ENCODE peak calls at places on chromosome 1, in nine cellular contexts. One of them, this sample, is unnamed.

GRCh38 chr1:245085508-245086095 is 69.2 kb upstream of the KIF26B start:
- DNase-seq in heart right ventricle: no peak
- DNase-seq in activated T-helper 2 cell treated with anti-CD3 and anti-CD28 coated beads, Interferon-gamma antibody, Interleukin-2, Interleukin-4, amounts not matched to agents 10 μg/mL and 5 μg/mL and 100 μg/mL, durations not matched to agents 14 hours and 24 hours and 36 hours: no peak
- DNase-seq in GM10248: peak
- DNase-seq in foreskin fibroblast: peak
- DNase-seq in pancreas: no peak
- DNase-seq in activated T-helper 1 cell treated with anti-CD3 and anti-CD28 coated beads, Interleukin-2, amount 50 U/mL, for 16 hours: no peak
- DNase-seq in activated CD8-positive, alpha-beta memory T cell treated with anti-CD3 and anti-CD28 coated beads, Interleukin-2, amount 50 U/mL, for 48 hours: no peak
- DNase-seq in lower lobe of right lung: no peak
- DNase-seq in this sample: no peak

GRCh38 chr1:47230692-47231313 is 1.2 kb downstream of the TAL1 start:
- DNase-seq in heart right ventricle: peak
- DNase-seq in activated T-helper 2 cell treated with anti-CD3 and anti-CD28 coated beads, Interferon-gamma antibody, Interleukin-2, Interleukin-4, amounts not matched to agents 10 μg/mL and 5 μg/mL and 100 μg/mL, durations not matched to agents 14 hours and 24 hours and 36 hours: no peak
- DNase-seq in GM10248: no peak
- DNase-seq in foreskin fibroblast: no peak
- DNase-seq in pancreas: no peak
- DNase-seq in activated T-helper 1 cell treated with anti-CD3 and anti-CD28 coated beads, Interleukin-2, amount 50 U/mL, for 16 hours: no peak
- DNase-seq in activated CD8-positive, alpha-beta memory T cell treated with anti-CD3 and anti-CD28 coated beads, Interleukin-2, amount 50 U/mL, for 48 hours: peak
- DNase-seq in lower lobe of right lung: no peak
- DNase-seq in this sample: no peak

GRCh38 chr1:66177483-66177882 is 356.5 kb upstream of the SGIP1 start:
- DNase-seq in heart right ventricle: no peak
- DNase-seq in activated T-helper 2 cell treated with anti-CD3 and anti-CD28 coated beads, Interferon-gamma antibody, Interleukin-2, Interleukin-4, amounts not matched to agents 10 μg/mL and 5 μg/mL and 100 μg/mL, durations not matched to agents 14 hours and 24 hours and 36 hours: no peak
- DNase-seq in GM10248: no peak
- DNase-seq in foreskin fibroblast: no peak
- DNase-seq in pancreas: no peak
- DNase-seq in activated T-helper 1 cell treated with anti-CD3 and anti-CD28 coated beads, Interleukin-2, amount 50 U/mL, for 16 hours: no peak
- DNase-seq in activated CD8-positive, alpha-beta memory T cell treated with anti-CD3 and anti-CD28 coated beads, Interleukin-2, amount 50 U/mL, for 48 hours: no peak
- DNase-seq in lower lobe of right lung: no peak
- DNase-seq in this sample: no peak

GRCh38 chr1:209900734-209901133 is 37.3 kb upstream of the SYT14 start:
- DNase-seq in heart right ventricle: no peak
- DNase-seq in activated T-helper 2 cell treated with anti-CD3 and anti-CD28 coated beads, Interferon-gamma antibody, Interleukin-2, Interleukin-4, amounts not matched to agents 10 μg/mL and 5 μg/mL and 100 μg/mL, durations not matched to agents 14 hours and 24 hours and 36 hours: no peak
- DNase-seq in GM10248: no peak
- DNase-seq in foreskin fibroblast: peak
- DNase-seq in pancreas: no peak
- DNase-seq in activated T-helper 1 cell treated with anti-CD3 and anti-CD28 coated beads, Interleukin-2, amount 50 U/mL, for 16 hours: no peak
- DNase-seq in activated CD8-positive, alpha-beta memory T cell treated with anti-CD3 and anti-CD28 coated beads, Interleukin-2, amount 50 U/mL, for 48 hours: no peak
- DNase-seq in lower lobe of right lung: no peak
- DNase-seq in this sample: no peak

GRCh38 chr1:51624851-51625250 is 8.0 kb downstream of the OSBPL9 start:
- DNase-seq in heart right ventricle: no peak
- DNase-seq in activated T-helper 2 cell treated with anti-CD3 and anti-CD28 coated beads, Interferon-gamma antibody, Interleukin-2, Interleukin-4, amounts not matched to agents 10 μg/mL and 5 μg/mL and 100 μg/mL, durations not matched to agents 14 hours and 24 hours and 36 hours: no peak
- DNase-seq in GM10248: no peak
- DNase-seq in foreskin fibroblast: no peak
- DNase-seq in pancreas: no peak
- DNase-seq in activated T-helper 1 cell treated with anti-CD3 and anti-CD28 coated beads, Interleukin-2, amount 50 U/mL, for 16 hours: no peak
- DNase-seq in activated CD8-positive, alpha-beta memory T cell treated with anti-CD3 and anti-CD28 coated beads, Interleukin-2, amount 50 U/mL, for 48 hours: no peak
- DNase-seq in lower lobe of right lung: no peak
- DNase-seq in this sample: no peak

GRCh38 chr1:188642585-188643168 is 1813.9 kb downstream of the PLA2G4A start:
- DNase-seq in heart right ventricle: no peak
- DNase-seq in activated T-helper 2 cell treated with anti-CD3 and anti-CD28 coated beads, Interferon-gamma antibody, Interleukin-2, Interleukin-4, amounts not matched to agents 10 μg/mL and 5 μg/mL and 100 μg/mL, durations not matched to agents 14 hours and 24 hours and 36 hours: no peak
- DNase-seq in GM10248: no peak
- DNase-seq in foreskin fibroblast: no peak
- DNase-seq in pancreas: no peak
- DNase-seq in activated T-helper 1 cell treated with anti-CD3 and anti-CD28 coated beads, Interleukin-2, amount 50 U/mL, for 16 hours: no peak
- DNase-seq in activated CD8-positive, alpha-beta memory T cell treated with anti-CD3 and anti-CD28 coated beads, Interleukin-2, amount 50 U/mL, for 48 hours: no peak
- DNase-seq in lower lobe of right lung: peak
- DNase-seq in this sample: no peak

GRCh38 chr1:174640783-174641182 is 193.0 kb downstream of the GPR52 start:
- DNase-seq in heart right ventricle: no peak
- DNase-seq in activated T-helper 2 cell treated with anti-CD3 and anti-CD28 coated beads, Interferon-gamma antibody, Interleukin-2, Interleukin-4, amounts not matched to agents 10 μg/mL and 5 μg/mL and 100 μg/mL, durations not matched to agents 14 hours and 24 hours and 36 hours: no peak
- DNase-seq in GM10248: no peak
- DNase-seq in foreskin fibroblast: no peak
- DNase-seq in pancreas: no peak
- DNase-seq in activated T-helper 1 cell treated with anti-CD3 and anti-CD28 coated beads, Interleukin-2, amount 50 U/mL, for 16 hours: no peak
- DNase-seq in activated CD8-positive, alpha-beta memory T cell treated with anti-CD3 and anti-CD28 coated beads, Interleukin-2, amount 50 U/mL, for 48 hours: no peak
- DNase-seq in lower lobe of right lung: no peak
- DNase-seq in this sample: no peak

GRCh38 chr1:185050823-185051451 is 5.6 kb downstream of the RNF2 start:
- DNase-seq in heart right ventricle: no peak
- DNase-seq in activated T-helper 2 cell treated with anti-CD3 and anti-CD28 coated beads, Interferon-gamma antibody, Interleukin-2, Interleukin-4, amounts not matched to agents 10 μg/mL and 5 μg/mL and 100 μg/mL, durations not matched to agents 14 hours and 24 hours and 36 hours: no peak
- DNase-seq in GM10248: no peak
- DNase-seq in foreskin fibroblast: no peak
- DNase-seq in pancreas: no peak
- DNase-seq in activated T-helper 1 cell treated with anti-CD3 and anti-CD28 coated beads, Interleukin-2, amount 50 U/mL, for 16 hours: no peak
- DNase-seq in activated CD8-positive, alpha-beta memory T cell treated with anti-CD3 and anti-CD28 coated beads, Interleukin-2, amount 50 U/mL, for 48 hours: no peak
- DNase-seq in lower lobe of right lung: no peak
- DNase-seq in this sample: no peak

GRCh38 chr1:28926629-28927441 is 12.5 kb downstream of the EPB41 start:
- DNase-seq in heart right ventricle: no peak
- DNase-seq in activated T-helper 2 cell treated with anti-CD3 and anti-CD28 coated beads, Interferon-gamma antibody, Interleukin-2, Interleukin-4, amounts not matched to agents 10 μg/mL and 5 μg/mL and 100 μg/mL, durations not matched to agents 14 hours and 24 hours and 36 hours: peak
- DNase-seq in GM10248: peak
- DNase-seq in foreskin fibroblast: no peak
- DNase-seq in pancreas: no peak
- DNase-seq in activated T-helper 1 cell treated with anti-CD3 and anti-CD28 coated beads, Interleukin-2, amount 50 U/mL, for 16 hours: no peak
- DNase-seq in activated CD8-positive, alpha-beta memory T cell treated with anti-CD3 and anti-CD28 coated beads, Interleukin-2, amount 50 U/mL, for 48 hours: no peak
- DNase-seq in lower lobe of right lung: no peak
- DNase-seq in this sample: no peak

GRCh38 chr1:21262282-21263051 is 27.8 kb downstream of the ECE1 start:
- DNase-seq in heart right ventricle: peak
- DNase-seq in activated T-helper 2 cell treated with anti-CD3 and anti-CD28 coated beads, Interferon-gamma antibody, Interleukin-2, Interleukin-4, amounts not matched to agents 10 μg/mL and 5 μg/mL and 100 μg/mL, durations not matched to agents 14 hours and 24 hours and 36 hours: no peak
- DNase-seq in GM10248: no peak
- DNase-seq in foreskin fibroblast: peak
- DNase-seq in pancreas: peak
- DNase-seq in activated T-helper 1 cell treated with anti-CD3 and anti-CD28 coated beads, Interleukin-2, amount 50 U/mL, for 16 hours: no peak
- DNase-seq in activated CD8-positive, alpha-beta memory T cell treated with anti-CD3 and anti-CD28 coated beads, Interleukin-2, amount 50 U/mL, for 48 hours: no peak
- DNase-seq in lower lobe of right lung: no peak
- DNase-seq in this sample: peak

GRCh38 chr1:228836427-228836826 is 101.1 kb downstream of the RHOU start:
- DNase-seq in heart right ventricle: no peak
- DNase-seq in activated T-helper 2 cell treated with anti-CD3 and anti-CD28 coated beads, Interferon-gamma antibody, Interleukin-2, Interleukin-4, amounts not matched to agents 10 μg/mL and 5 μg/mL and 100 μg/mL, durations not matched to agents 14 hours and 24 hours and 36 hours: no peak
- DNase-seq in GM10248: no peak
- DNase-seq in foreskin fibroblast: no peak
- DNase-seq in pancreas: no peak
- DNase-seq in activated T-helper 1 cell treated with anti-CD3 and anti-CD28 coated beads, Interleukin-2, amount 50 U/mL, for 16 hours: no peak
- DNase-seq in activated CD8-positive, alpha-beta memory T cell treated with anti-CD3 and anti-CD28 coated beads, Interleukin-2, amount 50 U/mL, for 48 hours: no peak
- DNase-seq in lower lobe of right lung: no peak
- DNase-seq in this sample: peak

GRCh38 chr1:175162955-175163354 is 29.6 kb downstream of the KIAA0040 start:
- DNase-seq in heart right ventricle: no peak
- DNase-seq in activated T-helper 2 cell treated with anti-CD3 and anti-CD28 coated beads, Interferon-gamma antibody, Interleukin-2, Interleukin-4, amounts not matched to agents 10 μg/mL and 5 μg/mL and 100 μg/mL, durations not matched to agents 14 hours and 24 hours and 36 hours: no peak
- DNase-seq in GM10248: no peak
- DNase-seq in foreskin fibroblast: no peak
- DNase-seq in pancreas: no peak
- DNase-seq in activated T-helper 1 cell treated with anti-CD3 and anti-CD28 coated beads, Interleukin-2, amount 50 U/mL, for 16 hours: no peak
- DNase-seq in activated CD8-positive, alpha-beta memory T cell treated with anti-CD3 and anti-CD28 coated beads, Interleukin-2, amount 50 U/mL, for 48 hours: no peak
- DNase-seq in lower lobe of right lung: no peak
- DNase-seq in this sample: no peak

GRCh38 chr1:245587435-245588105 is 432.8 kb downstream of the KIF26B start:
- DNase-seq in heart right ventricle: no peak
- DNase-seq in activated T-helper 2 cell treated with anti-CD3 and anti-CD28 coated beads, Interferon-gamma antibody, Interleukin-2, Interleukin-4, amounts not matched to agents 10 μg/mL and 5 μg/mL and 100 μg/mL, durations not matched to agents 14 hours and 24 hours and 36 hours: no peak
- DNase-seq in GM10248: no peak
- DNase-seq in foreskin fibroblast: no peak
- DNase-seq in pancreas: no peak
- DNase-seq in activated T-helper 1 cell treated with anti-CD3 and anti-CD28 coated beads, Interleukin-2, amount 50 U/mL, for 16 hours: no peak
- DNase-seq in activated CD8-positive, alpha-beta memory T cell treated with anti-CD3 and anti-CD28 coated beads, Interleukin-2, amount 50 U/mL, for 48 hours: no peak
- DNase-seq in lower lobe of right lung: no peak
- DNase-seq in this sample: no peak

GRCh38 chr1:10459185-10459584 is 9.4 kb downstream of the CORT start:
- DNase-seq in heart right ventricle: no peak
- DNase-seq in activated T-helper 2 cell treated with anti-CD3 and anti-CD28 coated beads, Interferon-gamma antibody, Interleukin-2, Interleukin-4, amounts not matched to agents 10 μg/mL and 5 μg/mL and 100 μg/mL, durations not matched to agents 14 hours and 24 hours and 36 hours: no peak
- DNase-seq in GM10248: no peak
- DNase-seq in foreskin fibroblast: peak
- DNase-seq in pancreas: no peak
- DNase-seq in activated T-helper 1 cell treated with anti-CD3 and anti-CD28 coated beads, Interleukin-2, amount 50 U/mL, for 16 hours: no peak
- DNase-seq in activated CD8-positive, alpha-beta memory T cell treated with anti-CD3 and anti-CD28 coated beads, Interleukin-2, amount 50 U/mL, for 48 hours: no peak
- DNase-seq in lower lobe of right lung: no peak
- DNase-seq in this sample: no peak

GRCh38 chr1:27365372-27366112 is 1.2 kb downstream of the MAP3K6 start:
- DNase-seq in heart right ventricle: peak
- DNase-seq in activated T-helper 2 cell treated with anti-CD3 and anti-CD28 coated beads, Interferon-gamma antibody, Interleukin-2, Interleukin-4, amounts not matched to agents 10 μg/mL and 5 μg/mL and 100 μg/mL, durations not matched to agents 14 hours and 24 hours and 36 hours: peak
- DNase-seq in GM10248: peak
- DNase-seq in foreskin fibroblast: peak
- DNase-seq in pancreas: peak
- DNase-seq in activated T-helper 1 cell treated with anti-CD3 and anti-CD28 coated beads, Interleukin-2, amount 50 U/mL, for 16 hours: peak
- DNase-seq in activated CD8-positive, alpha-beta memory T cell treated with anti-CD3 and anti-CD28 coated beads, Interleukin-2, amount 50 U/mL, for 48 hours: peak
- DNase-seq in lower lobe of right lung: peak
- DNase-seq in this sample: peak

GRCh38 chr1:14987829-14988603 is 165.5 kb upstream of the TMEM51 start:
- DNase-seq in heart right ventricle: no peak
- DNase-seq in activated T-helper 2 cell treated with anti-CD3 and anti-CD28 coated beads, Interferon-gamma antibody, Interleukin-2, Interleukin-4, amounts not matched to agents 10 μg/mL and 5 μg/mL and 100 μg/mL, durations not matched to agents 14 hours and 24 hours and 36 hours: no peak
- DNase-seq in GM10248: no peak
- DNase-seq in foreskin fibroblast: peak
- DNase-seq in pancreas: no peak
- DNase-seq in activated T-helper 1 cell treated with anti-CD3 and anti-CD28 coated beads, Interleukin-2, amount 50 U/mL, for 16 hours: no peak
- DNase-seq in activated CD8-positive, alpha-beta memory T cell treated with anti-CD3 and anti-CD28 coated beads, Interleukin-2, amount 50 U/mL, for 48 hours: no peak
- DNase-seq in lower lobe of right lung: no peak
- DNase-seq in this sample: no peak

GRCh38 chr1:112673589-112674439 is 645 bp upstream of the MOV10 start:
- DNase-seq in heart right ventricle: peak
- DNase-seq in activated T-helper 2 cell treated with anti-CD3 and anti-CD28 coated beads, Interferon-gamma antibody, Interleukin-2, Interleukin-4, amounts not matched to agents 10 μg/mL and 5 μg/mL and 100 μg/mL, durations not matched to agents 14 hours and 24 hours and 36 hours: no peak
- DNase-seq in GM10248: no peak
- DNase-seq in foreskin fibroblast: peak
- DNase-seq in pancreas: peak
- DNase-seq in activated T-helper 1 cell treated with anti-CD3 and anti-CD28 coated beads, Interleukin-2, amount 50 U/mL, for 16 hours: no peak
- DNase-seq in activated CD8-positive, alpha-beta memory T cell treated with anti-CD3 and anti-CD28 coated beads, Interleukin-2, amount 50 U/mL, for 48 hours: no peak
- DNase-seq in lower lobe of right lung: no peak
- DNase-seq in this sample: no peak

GRCh38 chr1:98068016-98068415 is 147.2 kb upstream of the DPYD start:
- DNase-seq in heart right ventricle: no peak
- DNase-seq in activated T-helper 2 cell treated with anti-CD3 and anti-CD28 coated beads, Interferon-gamma antibody, Interleukin-2, Interleukin-4, amounts not matched to agents 10 μg/mL and 5 μg/mL and 100 μg/mL, durations not matched to agents 14 hours and 24 hours and 36 hours: no peak
- DNase-seq in GM10248: no peak
- DNase-seq in foreskin fibroblast: no peak
- DNase-seq in pancreas: no peak
- DNase-seq in activated T-helper 1 cell treated with anti-CD3 and anti-CD28 coated beads, Interleukin-2, amount 50 U/mL, for 16 hours: no peak
- DNase-seq in activated CD8-positive, alpha-beta memory T cell treated with anti-CD3 and anti-CD28 coated beads, Interleukin-2, amount 50 U/mL, for 48 hours: no peak
- DNase-seq in lower lobe of right lung: no peak
- DNase-seq in this sample: no peak

GRCh38 chr1:181623850-181624249 is 140.5 kb downstream of the CACNA1E start:
- DNase-seq in heart right ventricle: no peak
- DNase-seq in activated T-helper 2 cell treated with anti-CD3 and anti-CD28 coated beads, Interferon-gamma antibody, Interleukin-2, Interleukin-4, amounts not matched to agents 10 μg/mL and 5 μg/mL and 100 μg/mL, durations not matched to agents 14 hours and 24 hours and 36 hours: no peak
- DNase-seq in GM10248: no peak
- DNase-seq in foreskin fibroblast: no peak
- DNase-seq in pancreas: no peak
- DNase-seq in activated T-helper 1 cell treated with anti-CD3 and anti-CD28 coated beads, Interleukin-2, amount 50 U/mL, for 16 hours: no peak
- DNase-seq in activated CD8-positive, alpha-beta memory T cell treated with anti-CD3 and anti-CD28 coated beads, Interleukin-2, amount 50 U/mL, for 48 hours: no peak
- DNase-seq in lower lobe of right lung: no peak
- DNase-seq in this sample: no peak

GRCh38 chr1:25707280-25708016 is 90.9 kb downstream of the MAN1C1 start:
- DNase-seq in heart right ventricle: no peak
- DNase-seq in activated T-helper 2 cell treated with anti-CD3 and anti-CD28 coated beads, Interferon-gamma antibody, Interleukin-2, Interleukin-4, amounts not matched to agents 10 μg/mL and 5 μg/mL and 100 μg/mL, durations not matched to agents 14 hours and 24 hours and 36 hours: no peak
- DNase-seq in GM10248: no peak
- DNase-seq in foreskin fibroblast: peak
- DNase-seq in pancreas: peak
- DNase-seq in activated T-helper 1 cell treated with anti-CD3 and anti-CD28 coated beads, Interleukin-2, amount 50 U/mL, for 16 hours: no peak
- DNase-seq in activated CD8-positive, alpha-beta memory T cell treated with anti-CD3 and anti-CD28 coated beads, Interleukin-2, amount 50 U/mL, for 48 hours: no peak
- DNase-seq in lower lobe of right lung: no peak
- DNase-seq in this sample: no peak

GRCh38 chr1:178768423-178768822 is 43.4 kb downstream of the RALGPS2 start:
- DNase-seq in heart right ventricle: no peak
- DNase-seq in activated T-helper 2 cell treated with anti-CD3 and anti-CD28 coated beads, Interferon-gamma antibody, Interleukin-2, Interleukin-4, amounts not matched to agents 10 μg/mL and 5 μg/mL and 100 μg/mL, durations not matched to agents 14 hours and 24 hours and 36 hours: peak
- DNase-seq in GM10248: peak
- DNase-seq in foreskin fibroblast: peak
- DNase-seq in pancreas: no peak
- DNase-seq in activated T-helper 1 cell treated with anti-CD3 and anti-CD28 coated beads, Interleukin-2, amount 50 U/mL, for 16 hours: no peak
- DNase-seq in activated CD8-positive, alpha-beta memory T cell treated with anti-CD3 and anti-CD28 coated beads, Interleukin-2, amount 50 U/mL, for 48 hours: peak
- DNase-seq in lower lobe of right lung: no peak
- DNase-seq in this sample: no peak

GRCh38 chr1:24793762-24794161 is 48.5 kb downstream of the CLIC4 start:
- DNase-seq in heart right ventricle: peak
- DNase-seq in activated T-helper 2 cell treated with anti-CD3 and anti-CD28 coated beads, Interferon-gamma antibody, Interleukin-2, Interleukin-4, amounts not matched to agents 10 μg/mL and 5 μg/mL and 100 μg/mL, durations not matched to agents 14 hours and 24 hours and 36 hours: no peak
- DNase-seq in GM10248: no peak
- DNase-seq in foreskin fibroblast: peak
- DNase-seq in pancreas: no peak
- DNase-seq in activated T-helper 1 cell treated with anti-CD3 and anti-CD28 coated beads, Interleukin-2, amount 50 U/mL, for 16 hours: no peak
- DNase-seq in activated CD8-positive, alpha-beta memory T cell treated with anti-CD3 and anti-CD28 coated beads, Interleukin-2, amount 50 U/mL, for 48 hours: no peak
- DNase-seq in lower lobe of right lung: no peak
- DNase-seq in this sample: no peak

GRCh38 chr1:205515781-205516253 is 11.3 kb downstream of the CDK18 start:
- DNase-seq in heart right ventricle: peak
- DNase-seq in activated T-helper 2 cell treated with anti-CD3 and anti-CD28 coated beads, Interferon-gamma antibody, Interleukin-2, Interleukin-4, amounts not matched to agents 10 μg/mL and 5 μg/mL and 100 μg/mL, durations not matched to agents 14 hours and 24 hours and 36 hours: no peak
- DNase-seq in GM10248: no peak
- DNase-seq in foreskin fibroblast: no peak
- DNase-seq in pancreas: no peak
- DNase-seq in activated T-helper 1 cell treated with anti-CD3 and anti-CD28 coated beads, Interleukin-2, amount 50 U/mL, for 16 hours: no peak
- DNase-seq in activated CD8-positive, alpha-beta memory T cell treated with anti-CD3 and anti-CD28 coated beads, Interleukin-2, amount 50 U/mL, for 48 hours: no peak
- DNase-seq in lower lobe of right lung: no peak
- DNase-seq in this sample: no peak

GRCh38 chr1:153359241-153359640 is 1.6 kb downstream of the S100A9 start:
- DNase-seq in heart right ventricle: no peak
- DNase-seq in activated T-helper 2 cell treated with anti-CD3 and anti-CD28 coated beads, Interferon-gamma antibody, Interleukin-2, Interleukin-4, amounts not matched to agents 10 μg/mL and 5 μg/mL and 100 μg/mL, durations not matched to agents 14 hours and 24 hours and 36 hours: no peak
- DNase-seq in GM10248: no peak
- DNase-seq in foreskin fibroblast: no peak
- DNase-seq in pancreas: no peak
- DNase-seq in activated T-helper 1 cell treated with anti-CD3 and anti-CD28 coated beads, Interleukin-2, amount 50 U/mL, for 16 hours: no peak
- DNase-seq in activated CD8-positive, alpha-beta memory T cell treated with anti-CD3 and anti-CD28 coated beads, Interleukin-2, amount 50 U/mL, for 48 hours: no peak
- DNase-seq in lower lobe of right lung: no peak
- DNase-seq in this sample: no peak

GRCh38 chr1:155961937-155962336 is 16.4 kb downstream of the ARHGEF2 start:
- DNase-seq in heart right ventricle: peak
- DNase-seq in activated T-helper 2 cell treated with anti-CD3 and anti-CD28 coated beads, Interferon-gamma antibody, Interleukin-2, Interleukin-4, amounts not matched to agents 10 μg/mL and 5 μg/mL and 100 μg/mL, durations not matched to agents 14 hours and 24 hours and 36 hours: no peak
- DNase-seq in GM10248: no peak
- DNase-seq in foreskin fibroblast: peak
- DNase-seq in pancreas: no peak
- DNase-seq in activated T-helper 1 cell treated with anti-CD3 and anti-CD28 coated beads, Interleukin-2, amount 50 U/mL, for 16 hours: no peak
- DNase-seq in activated CD8-positive, alpha-beta memory T cell treated with anti-CD3 and anti-CD28 coated beads, Interleukin-2, amount 50 U/mL, for 48 hours: no peak
- DNase-seq in lower lobe of right lung: no peak
- DNase-seq in this sample: no peak